ENCODE peak calls at places on chromosomes 12 and 14, in ten cellular contexts. Z is PC-3; D is testis; H is naive thymus-derived CD4-positive, alpha-beta T cell; L is stomach; E is ascending aorta; A is heart right ventricle; T is mucosa of descending colon; N is lung; S is ovary. Q is an unnamed sample. For H3K36me3, the result is how much of the 10 kb centered on the place peaks cover.

GRCh38 chr14:85789506-85789905 is 259.6 kb downstream of the FLRT2 start:
- DNase-seq in E (no peak), L (no peak), N (no peak), Z (no peak), H (no peak), A (no peak), D (no peak), S (no peak), T (no peak), Q (no peak)

GRCh38 chr12:113374823-113375428 is 16.5 kb downstream of the PLBD2 start:
- DNase-seq in T (no peak), A (no peak), D (no peak), N (no peak), E (no peak), L (no peak), S (no peak), Z (no peak), H (no peak), Q (no peak)

GRCh38 chr12:50087995-50088394 is 2.9 kb downstream of the SMARCD1 start:
- DNase-seq in T (no peak), L (no peak), E (no peak), Z (peak), A (no peak), D (no peak), S (no peak), H (no peak), N (no peak), Q (no peak)

GRCh38 chr14:104979758-104980591 is 1.8 kb upstream of the AHNAK2 start:
- DNase-seq in T (no peak), A (peak), N (peak), S (no peak), E (no peak), D (peak), H (no peak), L (peak), Z (peak), Q (no peak)

GRCh38 chr14:100132903-100133510 is 26.4 kb downstream of the DEGS2 start:
- DNase-seq in A (no peak), D (no peak), N (no peak), T (no peak), S (no peak), H (no peak), L (no peak), E (no peak), Z (no peak), Q (no peak)

GRCh38 chr12:123106640-123107359 is 44.1 kb downstream of the PITPNM2 start:
- DNase-seq in L (no peak), Z (peak), A (no peak), N (peak), E (no peak), D (no peak), S (no peak), T (peak), H (peak), Q (no peak)

GRCh38 chr12:25962932-25963525 is 4.5 kb downstream of the RASSF8 start:
- DNase-seq in H (no peak), A (no peak), L (no peak), E (no peak), S (peak), D (peak), T (no peak), N (no peak), Z (no peak), Q (no peak)

GRCh38 chr14:99389171-99389826 is 91.4 kb downstream of the SETD3 start:
- DNase-seq in H (no peak), T (no peak), E (no peak), N (no peak), A (peak), D (peak), Z (peak), L (peak), S (peak), Q (no peak)

GRCh38 chr12:90938451-90938850 is 16.5 kb downstream of the CCER1 start:
- DNase-seq in L (no peak), D (no peak), Z (peak), H (no peak), S (no peak), E (no peak), T (no peak), A (no peak), N (no peak), Q (no peak)

GRCh38 chr12:124523071-124523470 is 44.3 kb downstream of the NCOR2 start:
- DNase-seq in T (no peak), N (no peak), A (no peak), H (no peak), S (no peak), L (no peak), D (no peak), E (no peak), Z (no peak), Q (no peak)

GRCh38 chr14:64943981-64944520 is 1.5 kb upstream of the GPX2 start:
- DNase-seq in D (no peak), H (no peak), A (no peak), S (no peak), E (no peak), L (no peak), N (no peak), Z (no peak), T (no peak), Q (no peak)

GRCh38 chr12:122876724-122877123 is 19.2 kb downstream of the VPS37B start:
- DNase-seq in Z (no peak), A (no peak), E (no peak), L (peak), D (no peak), T (no peak), N (no peak), H (no peak), S (no peak), Q (no peak)

GRCh38 chr12:121723200-121723599 is 10.6 kb downstream of the TMEM120B start:
- DNase-seq in S (no peak), T (no peak), D (no peak), E (no peak), L (no peak), H (no peak), N (no peak), A (no peak), Z (no peak), Q (no peak)

GRCh38 chr12:112537710-112538396 is 119.1 kb downstream of the PTPN11 start:
- DNase-seq in L (no peak), A (no peak), T (no peak), E (no peak), D (no peak), H (no peak), N (peak), Z (peak), S (no peak), Q (no peak)

DNA sequence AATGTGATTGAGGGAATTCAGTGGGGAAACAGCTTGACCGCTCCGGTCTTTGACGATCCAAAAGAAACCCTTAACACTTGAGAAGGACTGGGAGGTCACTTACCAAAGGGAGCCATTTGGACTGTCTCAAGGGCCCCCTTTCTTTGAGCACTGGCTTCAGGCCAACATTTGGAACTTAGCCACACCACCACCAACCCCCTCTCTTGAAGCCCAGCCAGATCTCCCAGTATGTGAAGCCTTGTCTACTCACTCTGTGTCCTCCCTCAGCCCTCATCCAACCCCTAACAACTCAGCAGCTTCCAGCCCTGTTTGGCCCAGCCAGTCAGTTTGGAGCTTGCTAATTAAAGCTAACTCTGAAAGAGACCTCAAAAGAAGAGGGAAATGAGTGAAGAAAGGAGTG is 3.7 kb upstream of the BLOC1S1 start:
- DNase-seq in E (no peak), T (no peak), H (no peak), D (no peak), Z (no peak), N (no peak), L (no peak), S (no peak), A (peak), Q (no peak)
- H3K36me3 ChIP-seq in E (under half), T (under half), H (under half), D (under half), Z (under half), N (under half), L (under half), S (under half), A (under half), Q (under half)

GRCh38 chr12:6523708-6524107 is 10.6 kb upstream of the GAPDH start:
- DNase-seq in E (no peak), A (no peak), L (no peak), N (no peak), Z (no peak), T (no peak), S (no peak), D (no peak), H (no peak), Q (no peak)
- H3K36me3 ChIP-seq in E (half or more), A (half or more), L (half or more), N (half or more), Z (half or more), T (under half), S (under half), D (under half), H (half or more), Q (half or more)

DNA sequence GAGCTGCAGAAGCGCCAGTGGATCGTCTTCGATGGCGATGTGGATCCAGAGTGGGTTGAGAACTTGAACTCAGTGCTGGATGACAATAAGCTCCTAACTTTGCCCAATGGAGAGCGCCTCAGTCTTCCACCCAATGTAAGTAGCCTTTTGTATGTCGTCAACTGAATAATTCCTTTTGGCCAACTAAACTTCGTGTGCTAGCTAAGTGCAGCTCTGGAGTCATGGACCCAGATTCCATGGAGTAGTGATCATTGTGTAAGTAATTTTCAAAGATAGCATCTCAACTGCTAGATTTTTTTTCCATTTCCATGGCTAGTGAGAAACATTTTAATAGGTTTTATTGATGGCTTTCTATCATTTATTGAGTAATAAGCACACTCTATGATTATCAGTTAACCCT is 48.0 kb downstream of the DYNC1H1 start:
- DNase-seq in D (no peak), L (no peak), S (no peak), E (no peak), N (no peak), Z (no peak), H (no peak), A (no peak), T (no peak), Q (no peak)
- H3K36me3 ChIP-seq in D (under half), L (half or more), S (under half), E (half or more), N (half or more), Z (half or more), H (half or more), A (half or more), T (under half), Q (half or more)

GRCh38 chr12:80754259-80754658 is 37.5 kb downstream of the MYF5 start:
- DNase-seq in E (no peak), S (no peak), A (no peak), H (no peak), Z (no peak), D (no peak), N (no peak), L (no peak), T (no peak), Q (no peak)
- H3K36me3 ChIP-seq in E (under half), S (under half), A (under half), H (under half), Z (under half), D (under half), N (under half), L (under half), T (under half), Q (under half)

Q was measured in thoracic aorta.